ENCODE peak calls at places on chromosomes 3 and 15, in eight cellular contexts. A is psoas muscle; H is vagina; J is mesendoderm; U is CD8-positive, alpha-beta memory T cell; N is naive thymus-derived CD4-positive, alpha-beta T cell; O is HCT116; S is heart right ventricle. R is an unnamed sample.
A peak's percentile ranks its signal among the peaks of the same experiment; 100 is the strongest.

GRCh38 chr3:162586591-162586990 is 1090.0 kb downstream of the OTOL1 start:
- DNase-seq in A (no peak), H (no peak), J (peak; percentile 52), U (no peak), N (no peak), O (no peak), S (no peak), R (no peak)

GRCh38 chr3:104887069-104887468 is 479.6 kb upstream of the ALCAM start:
- DNase-seq in A (no peak), H (no peak), J (no peak), U (no peak), N (no peak), O (no peak), S (no peak), R (no peak)

GRCh38 chr3:9623148-9623547 is 26.2 kb upstream of the MTMR14 start:
- DNase-seq in A (no peak), H (no peak), J (no peak), U (no peak), N (no peak), O (no peak), S (no peak), R (no peak)

GRCh38 chr15:56619881-56620280 is 113.4 kb downstream of the ZNF280D start:
- DNase-seq in A (no peak), H (no peak), J (no peak), U (no peak), N (no peak), O (no peak), S (no peak), R (no peak)

GRCh38 chr3:117238805-117239204 is 529.2 kb downstream of the TUSC7 start:
- DNase-seq in A (no peak), H (no peak), J (peak; percentile 46), U (no peak), N (no peak), O (no peak), S (no peak), R (no peak)

GRCh38 chr15:40932625-40933519 is 3.7 kb downstream of the DLL4 start:
- DNase-seq in A (no peak), H (no peak), J (no peak), U (no peak), N (no peak), O (no peak), S (no peak), R (no peak)

GRCh38 chr3:19972056-19972455 is 25.2 kb downstream of the RAB5A start:
- DNase-seq in A (no peak), H (no peak), J (peak; percentile 17), U (no peak), N (no peak), O (no peak), S (no peak), R (no peak)

GRCh38 chr3:127544806-127545545 is 45.6 kb downstream of the TPRA1 start:
- DNase-seq in A (no peak), H (no peak), J (no peak), U (no peak), N (no peak), O (no peak), S (no peak), R (no peak)

GRCh38 chr3:115704661-115705338 is 81.5 kb downstream of the GAP43 start:
- DNase-seq in A (no peak), H (no peak), J (no peak), U (no peak), N (no peak), O (no peak), S (no peak), R (no peak)

DNA sequence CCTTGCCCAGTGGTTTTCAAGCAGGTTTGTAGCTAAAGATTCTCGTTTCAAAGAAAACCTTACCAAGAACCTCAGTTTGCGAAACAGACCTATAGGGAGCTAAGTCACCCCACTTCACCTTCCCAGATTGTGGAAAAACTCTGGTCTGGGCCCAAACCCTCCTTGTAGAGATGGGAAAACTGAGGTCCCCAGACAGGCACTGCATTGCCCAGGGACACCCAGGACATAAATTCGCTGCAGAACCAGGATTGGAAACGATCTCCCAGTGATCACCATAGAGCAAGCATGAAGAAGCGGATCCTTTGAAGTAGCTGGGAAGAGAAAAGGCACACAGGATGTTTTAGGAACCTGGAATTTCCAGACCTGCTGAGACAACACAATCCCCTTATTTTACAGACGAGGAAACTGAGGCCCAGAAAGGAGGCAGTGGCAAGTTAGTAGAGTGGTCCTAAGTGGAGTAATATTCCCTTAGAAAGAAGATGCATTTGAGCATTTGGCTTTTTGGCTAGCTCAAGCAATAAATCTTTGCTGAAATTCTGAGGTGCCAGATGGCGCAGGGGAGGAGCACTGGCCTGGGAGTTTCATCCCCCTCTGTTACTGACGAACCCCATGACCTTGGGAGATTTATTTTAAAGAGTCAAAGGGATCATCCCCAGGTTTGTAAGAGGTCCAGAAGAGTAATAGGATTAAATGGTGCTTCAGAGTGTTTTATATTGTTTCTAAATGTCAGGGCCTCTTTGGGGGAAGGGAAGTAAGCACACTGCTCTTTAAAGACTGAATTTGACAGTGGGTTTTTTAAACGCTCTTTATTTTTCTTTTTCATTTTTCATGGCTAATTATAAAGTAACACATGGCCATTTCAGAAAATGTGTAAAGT is 85.3 kb upstream of the PIAS1 start:
- DNase-seq in A (no peak), H (no peak), J (no peak), U (no peak), N (no peak), O (no peak), S (no peak), R (no peak)
- H3K27ac ChIP-seq in A (no peak overlapping the region), H (peak overlapping the region; percentile 72), J (no peak overlapping the region), U (no peak overlapping the region), N (no peak overlapping the region), O (no peak overlapping the region), S (no peak overlapping the region), R (no peak overlapping the region)

DNA sequence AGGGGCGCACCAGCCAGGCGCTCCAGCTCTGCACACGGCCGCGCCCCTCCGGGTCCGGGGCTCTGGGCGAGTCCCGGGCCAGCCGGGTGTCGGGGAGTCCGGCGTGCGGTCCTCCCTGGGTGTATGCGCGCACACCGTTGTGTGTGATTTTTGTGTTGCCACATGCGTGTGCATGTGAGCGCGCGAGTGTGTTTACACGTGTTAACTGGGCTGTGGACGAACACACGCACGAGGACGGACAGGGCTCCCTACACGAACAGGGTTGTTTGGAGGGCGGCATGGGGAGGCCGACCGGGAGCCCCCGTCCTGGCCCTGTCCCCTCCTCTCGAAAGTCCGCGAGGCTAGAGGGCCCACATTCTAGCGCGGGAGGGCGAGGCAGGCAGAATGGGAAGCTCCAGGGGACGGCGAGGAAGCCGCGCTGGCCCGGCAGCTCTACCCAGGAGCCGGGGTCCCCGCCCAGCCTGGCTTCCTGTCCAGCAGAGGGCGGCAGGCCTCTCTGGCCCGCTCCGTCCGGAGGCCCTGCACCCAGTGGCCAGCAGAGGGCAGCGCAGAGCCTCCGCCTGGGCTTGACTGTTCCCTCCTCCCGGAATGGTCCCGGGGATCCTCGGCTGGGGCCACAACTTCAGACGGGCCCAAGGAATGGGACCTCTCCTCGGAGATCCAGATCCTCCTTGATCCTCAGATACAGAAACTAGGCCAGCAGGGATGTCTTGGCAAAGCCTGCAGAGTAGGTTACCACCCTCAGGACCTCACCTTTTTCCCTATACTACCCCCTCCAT is 611 bp upstream of the LINGO1 start:
- DNase-seq in A (peak; percentile 91), H (no peak), J (peak; percentile 93), U (peak; percentile 54), N (peak; percentile 50), O (peak; percentile 74), S (peak; percentile 91), R (peak; percentile 87)
- H3K4me3 ChIP-seq in A (peak overlapping the region; percentile 65), H (peak overlapping the region; percentile 57), J (peak overlapping the region; percentile 41), U (no peak overlapping the region), N (no peak overlapping the region), O (peak overlapping the region; percentile 48), S (peak overlapping the region; percentile 60), R (peak overlapping the region; percentile 62)

GRCh38 chr3:12192173-12192572 is 33.5 kb upstream of the TIMP4 start:
- DNase-seq in A (no peak), H (peak; percentile 37), J (no peak), U (no peak), N (no peak), O (no peak), S (no peak), R (peak; percentile 52)
- H3K4me1 ChIP-seq in A (peaks cover 8% of the 10 kb centered on the region), H (peaks cover 52% of the 10 kb centered on the region), J (peaks cover 4% of the 10 kb centered on the region), U (no peaks in the 10 kb centered on the region), N (no peaks in the 10 kb centered on the region), O (peaks cover 60% of the 10 kb centered on the region), S (peaks cover 16% of the 10 kb centered on the region), R (peaks cover 30% of the 10 kb centered on the region)

DNA sequence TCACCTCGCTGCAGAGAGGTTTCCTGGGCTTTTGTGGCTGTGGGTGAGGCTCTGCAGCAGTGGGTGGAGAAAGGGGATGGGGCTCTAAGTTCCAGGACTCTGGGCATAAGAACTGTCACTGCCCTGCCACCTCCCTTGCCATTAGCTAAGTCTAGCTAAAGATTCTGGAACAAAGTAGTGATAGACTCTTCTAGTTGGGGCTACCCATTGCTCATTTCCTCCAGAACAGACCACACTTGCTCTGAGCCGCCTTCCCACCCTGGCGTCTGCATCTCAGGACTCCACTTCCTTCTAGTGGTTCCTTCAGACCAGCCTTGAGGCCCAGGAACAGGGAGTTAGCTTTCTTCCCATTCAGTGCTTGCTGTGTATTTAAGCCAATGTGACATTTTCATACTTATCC is 7.5 kb downstream of the ARHGAP31 start:
- DNase-seq in A (no peak), H (no peak), J (no peak), U (no peak), N (no peak), O (no peak), S (no peak), R (no peak)
- H3K27ac ChIP-seq in A (no peak overlapping the region), H (no peak overlapping the region), J (no peak overlapping the region), U (no peak overlapping the region), N (no peak overlapping the region), O (no peak overlapping the region), S (peak overlapping the region; percentile 70), R (no peak overlapping the region)

DNA sequence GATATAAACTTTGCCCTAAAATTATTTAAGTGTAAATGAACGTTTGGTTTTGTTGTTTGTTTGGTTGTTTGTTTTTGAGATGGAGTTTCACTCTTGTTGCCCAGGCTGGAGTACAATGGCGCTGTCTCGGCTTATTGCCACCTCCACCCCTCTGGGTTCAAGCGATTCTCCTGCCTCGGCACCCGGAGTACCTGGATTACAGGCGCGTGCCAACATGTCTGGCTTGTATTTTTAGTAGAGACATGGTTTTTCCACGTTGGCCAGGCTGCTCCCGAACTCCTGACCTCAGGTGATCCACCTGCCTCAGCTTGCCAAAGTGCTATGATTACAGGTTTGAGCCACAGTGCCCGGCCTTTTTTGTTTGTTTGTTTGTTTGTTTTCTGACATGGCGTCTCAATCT is 87.9 kb upstream of the CHD2 start:
- DNase-seq in A (no peak), H (no peak), J (no peak), U (no peak), N (no peak), O (no peak), S (no peak), R (no peak)
- H3K4me3 ChIP-seq in A (peak overlapping the region; percentile 67), H (no peak overlapping the region), J (no peak overlapping the region), U (no peak overlapping the region), N (no peak overlapping the region), O (no peak overlapping the region), S (no peak overlapping the region), R (no peak overlapping the region)

GRCh38 chr3:182738583-182739514 is 54.5 kb upstream of the ATP11B start:
- DNase-seq in A (no peak), H (no peak), J (peak; percentile 29), U (no peak), N (no peak), O (peak; percentile 69), S (no peak), R (peak; percentile 9)
- H3K4me1 ChIP-seq in A (peaks cover 12% of the 10 kb centered on the region), H (no peaks in the 10 kb centered on the region), J (no peaks in the 10 kb centered on the region), U (no peaks in the 10 kb centered on the region), N (no peaks in the 10 kb centered on the region), O (peaks cover 29% of the 10 kb centered on the region), S (no peaks in the 10 kb centered on the region), R (no peaks in the 10 kb centered on the region)

R was measured in right atrium auricular region.